ENCODE peak calls at places on chromosome 13, in seven cellular contexts. One of them, this sample, is unnamed.

GRCh38 chr13:33797622-33798021 is 20.3 kb upstream of the RFC3 start:
- DNase-seq in body of pancreas: no peak
- DNase-seq in epithelial cell of esophagus: no peak
- DNase-seq in T-helper 2 cell: no peak
- DNase-seq in nucleus accumbens: no peak
- DNase-seq in D341Med: no peak
- DNase-seq in stimulated activated CD8-positive, alpha-beta memory T cell treated with anti-CD3 and anti-CD28 coated beads, Interleukin-12 subunit alpha, Interleukin-12 subunit beta, amount 100 ng/mL, for 4 hours: no peak
- DNase-seq in this sample: no peak

GRCh38 chr13:34340534-34340933 is 522.6 kb downstream of the RFC3 start:
- DNase-seq in stimulated activated CD8-positive, alpha-beta memory T cell treated with anti-CD3 and anti-CD28 coated beads, Interleukin-12 subunit alpha, Interleukin-12 subunit beta, amount 100 ng/mL, for 4 hours: no peak
- DNase-seq in epithelial cell of esophagus: peak
- DNase-seq in body of pancreas: no peak
- DNase-seq in nucleus accumbens: no peak
- DNase-seq in D341Med: no peak
- DNase-seq in T-helper 2 cell: no peak
- DNase-seq in this sample: no peak

GRCh38 chr13:75186384-75186783 is 295.6 kb downstream of the TBC1D4 start:
- DNase-seq in D341Med: no peak
- DNase-seq in T-helper 2 cell: no peak
- DNase-seq in nucleus accumbens: no peak
- DNase-seq in epithelial cell of esophagus: no peak
- DNase-seq in body of pancreas: no peak
- DNase-seq in stimulated activated CD8-positive, alpha-beta memory T cell treated with anti-CD3 and anti-CD28 coated beads, Interleukin-12 subunit alpha, Interleukin-12 subunit beta, amount 100 ng/mL, for 4 hours: no peak
- DNase-seq in this sample: no peak

GRCh38 chr13:39417131-39417530 is 185.9 kb downstream of the LHFPL6 start:
- DNase-seq in stimulated activated CD8-positive, alpha-beta memory T cell treated with anti-CD3 and anti-CD28 coated beads, Interleukin-12 subunit alpha, Interleukin-12 subunit beta, amount 100 ng/mL, for 4 hours: no peak
- DNase-seq in D341Med: peak
- DNase-seq in body of pancreas: no peak
- DNase-seq in nucleus accumbens: no peak
- DNase-seq in T-helper 2 cell: no peak
- DNase-seq in epithelial cell of esophagus: no peak
- DNase-seq in this sample: no peak

GRCh38 chr13:44155422-44156293 is 218.0 kb upstream of the SERP2 start:
- DNase-seq in body of pancreas: peak
- DNase-seq in T-helper 2 cell: no peak
- DNase-seq in stimulated activated CD8-positive, alpha-beta memory T cell treated with anti-CD3 and anti-CD28 coated beads, Interleukin-12 subunit alpha, Interleukin-12 subunit beta, amount 100 ng/mL, for 4 hours: no peak
- DNase-seq in nucleus accumbens: peak
- DNase-seq in epithelial cell of esophagus: no peak
- DNase-seq in D341Med: no peak
- DNase-seq in this sample: peak

GRCh38 chr13:78977311-78977710 is 318.4 kb upstream of the OBI1 start:
- DNase-seq in D341Med: no peak
- DNase-seq in nucleus accumbens: no peak
- DNase-seq in epithelial cell of esophagus: no peak
- DNase-seq in T-helper 2 cell: no peak
- DNase-seq in body of pancreas: no peak
- DNase-seq in stimulated activated CD8-positive, alpha-beta memory T cell treated with anti-CD3 and anti-CD28 coated beads, Interleukin-12 subunit alpha, Interleukin-12 subunit beta, amount 100 ng/mL, for 4 hours: no peak
- DNase-seq in this sample: no peak

GRCh38 chr13:63910406-63910957 is 2494.8 kb upstream of the PCDH20 start:
- DNase-seq in stimulated activated CD8-positive, alpha-beta memory T cell treated with anti-CD3 and anti-CD28 coated beads, Interleukin-12 subunit alpha, Interleukin-12 subunit beta, amount 100 ng/mL, for 4 hours: no peak
- DNase-seq in body of pancreas: no peak
- DNase-seq in D341Med: no peak
- DNase-seq in T-helper 2 cell: no peak
- DNase-seq in epithelial cell of esophagus: no peak
- DNase-seq in nucleus accumbens: peak
- DNase-seq in this sample: no peak

GRCh38 chr13:28002886-28003698 is 14.6 kb upstream of the URAD start:
- DNase-seq in T-helper 2 cell: no peak
- DNase-seq in stimulated activated CD8-positive, alpha-beta memory T cell treated with anti-CD3 and anti-CD28 coated beads, Interleukin-12 subunit alpha, Interleukin-12 subunit beta, amount 100 ng/mL, for 4 hours: no peak
- DNase-seq in epithelial cell of esophagus: no peak
- DNase-seq in body of pancreas: no peak
- DNase-seq in nucleus accumbens: no peak
- DNase-seq in D341Med: no peak
- DNase-seq in this sample: no peak

GRCh38 chr13:62453761-62454160 is 1038.1 kb upstream of the PCDH20 start:
- DNase-seq in D341Med: no peak
- DNase-seq in T-helper 2 cell: no peak
- DNase-seq in stimulated activated CD8-positive, alpha-beta memory T cell treated with anti-CD3 and anti-CD28 coated beads, Interleukin-12 subunit alpha, Interleukin-12 subunit beta, amount 100 ng/mL, for 4 hours: no peak
- DNase-seq in nucleus accumbens: no peak
- DNase-seq in body of pancreas: no peak
- DNase-seq in epithelial cell of esophagus: no peak
- DNase-seq in this sample: no peak

GRCh38 chr13:49935171-49936084 is 712 bp downstream of the SPRYD7 start:
- DNase-seq in nucleus accumbens: peak
- DNase-seq in body of pancreas: peak
- DNase-seq in stimulated activated CD8-positive, alpha-beta memory T cell treated with anti-CD3 and anti-CD28 coated beads, Interleukin-12 subunit alpha, Interleukin-12 subunit beta, amount 100 ng/mL, for 4 hours: peak
- DNase-seq in epithelial cell of esophagus: peak
- DNase-seq in D341Med: peak
- DNase-seq in T-helper 2 cell: peak
- DNase-seq in this sample: peak

GRCh38 chr13:104937881-104938280 is 1597.6 kb downstream of the EFNB2 start:
- DNase-seq in epithelial cell of esophagus: no peak
- DNase-seq in D341Med: no peak
- DNase-seq in T-helper 2 cell: no peak
- DNase-seq in body of pancreas: no peak
- DNase-seq in nucleus accumbens: no peak
- DNase-seq in stimulated activated CD8-positive, alpha-beta memory T cell treated with anti-CD3 and anti-CD28 coated beads, Interleukin-12 subunit alpha, Interleukin-12 subunit beta, amount 100 ng/mL, for 4 hours: no peak
- DNase-seq in this sample: no peak

GRCh38 chr13:33355470-33355869 is 69.9 kb upstream of the STARD13 start:
- DNase-seq in stimulated activated CD8-positive, alpha-beta memory T cell treated with anti-CD3 and anti-CD28 coated beads, Interleukin-12 subunit alpha, Interleukin-12 subunit beta, amount 100 ng/mL, for 4 hours: no peak
- DNase-seq in D341Med: no peak
- DNase-seq in epithelial cell of esophagus: peak
- DNase-seq in nucleus accumbens: no peak
- DNase-seq in body of pancreas: peak
- DNase-seq in T-helper 2 cell: no peak
- DNase-seq in this sample: no peak

GRCh38 chr13:73198888-73199497 is 140.2 kb downstream of the KLF5 start:
- DNase-seq in stimulated activated CD8-positive, alpha-beta memory T cell treated with anti-CD3 and anti-CD28 coated beads, Interleukin-12 subunit alpha, Interleukin-12 subunit beta, amount 100 ng/mL, for 4 hours: no peak
- DNase-seq in body of pancreas: no peak
- DNase-seq in D341Med: no peak
- DNase-seq in T-helper 2 cell: no peak
- DNase-seq in epithelial cell of esophagus: peak
- DNase-seq in nucleus accumbens: no peak
- DNase-seq in this sample: no peak

GRCh38 chr13:65843314-65843731 is 1386.8 kb downstream of the PCDH9 start:
- DNase-seq in D341Med: no peak
- DNase-seq in stimulated activated CD8-positive, alpha-beta memory T cell treated with anti-CD3 and anti-CD28 coated beads, Interleukin-12 subunit alpha, Interleukin-12 subunit beta, amount 100 ng/mL, for 4 hours: no peak
- DNase-seq in T-helper 2 cell: no peak
- DNase-seq in epithelial cell of esophagus: no peak
- DNase-seq in nucleus accumbens: no peak
- DNase-seq in body of pancreas: no peak
- DNase-seq in this sample: no peak

GRCh38 chr13:113851480-113851803 is 12.4 kb downstream of the GAS6 start:
- DNase-seq in nucleus accumbens: no peak
- DNase-seq in D341Med: no peak
- DNase-seq in stimulated activated CD8-positive, alpha-beta memory T cell treated with anti-CD3 and anti-CD28 coated beads, Interleukin-12 subunit alpha, Interleukin-12 subunit beta, amount 100 ng/mL, for 4 hours: no peak
- DNase-seq in body of pancreas: no peak
- DNase-seq in T-helper 2 cell: no peak
- DNase-seq in epithelial cell of esophagus: no peak
- DNase-seq in this sample: no peak

GRCh38 chr13:106815545-106815944 is 247.6 kb upstream of the ARGLU1 start:
- DNase-seq in stimulated activated CD8-positive, alpha-beta memory T cell treated with anti-CD3 and anti-CD28 coated beads, Interleukin-12 subunit alpha, Interleukin-12 subunit beta, amount 100 ng/mL, for 4 hours: no peak
- DNase-seq in D341Med: no peak
- DNase-seq in body of pancreas: no peak
- DNase-seq in epithelial cell of esophagus: no peak
- DNase-seq in T-helper 2 cell: no peak
- DNase-seq in nucleus accumbens: no peak
- DNase-seq in this sample: no peak